ENCODE peak calls at places on chromosomes 6 and 20, in nine cellular contexts. D is heart right ventricle; Z is HCT116; J is PC-9; I is DND-41; G is CD4-positive, CD25-positive, alpha-beta regulatory T cell; O is GM23248; R is OCI-LY7; L is PC-3. A is an unnamed sample.

GRCh38 chr6:107075951-107076381 is 39.3 kb downstream of the BEND3 start:
- DNase-seq in J (no peak), O (peak; percentile 77), D (no peak), I (no peak), Z (no peak), R (peak; percentile 46), G (no peak), L (peak; percentile 11), A (peak; percentile 66)

GRCh38 chr6:24909281-24910216 is 26.2 kb downstream of the RIPOR2 start:
- DNase-seq in R (peak; percentile 69), Z (no peak), O (peak; percentile 34), L (no peak), D (no peak), J (no peak), G (no peak), I (no peak), A (no peak)

GRCh38 chr20:34773726-34774125 is 51.7 kb downstream of the NCOA6 start:
- DNase-seq in R (no peak), G (no peak), I (no peak), Z (no peak), J (no peak), D (no peak), O (no peak), L (no peak), A (no peak)

GRCh38 chr6:112877134-112878100 is 530.3 kb downstream of the RFPL4B start:
- DNase-seq in I (no peak), Z (no peak), O (peak; percentile 86), L (peak; percentile 28), J (no peak), R (no peak), G (no peak), D (no peak), A (no peak)

GRCh38 chr6:170516783-170517616 is 36.1 kb downstream of the PSMB1 start:
- DNase-seq in J (no peak), O (peak; percentile 87), D (peak; percentile 15), Z (peak; percentile 48), R (peak; percentile 74), G (peak; percentile 66), L (peak; percentile 63), I (peak; percentile 32), A (peak; percentile 12)

GRCh38 chr6:82084324-82084920 is 163.1 kb downstream of the IBTK start:
- DNase-seq in Z (no peak), R (no peak), D (no peak), G (no peak), J (no peak), O (no peak), I (no peak), L (no peak), A (no peak)

GRCh38 chr6:26216015-26216885 is 129.0 kb downstream of the HFE start:
- DNase-seq in O (peak; percentile 94), D (peak; percentile 78), I (peak; percentile 90), Z (no peak), R (peak; percentile 98), G (peak; percentile 98), L (peak; percentile 99), J (peak; percentile 95), A (peak; percentile 82)

GRCh38 chr6:14765106-14765505 is 480.8 kb upstream of the JARID2 start:
- DNase-seq in O (peak; percentile 62), L (peak; percentile 49), D (no peak), R (no peak), J (peak; percentile 65), Z (no peak), I (no peak), G (no peak), A (peak; percentile 17)

GRCh38 chr6:22829070-22829469 is 259.7 kb downstream of the HDGFL1 start:
- DNase-seq in R (no peak), O (no peak), J (no peak), I (no peak), L (peak; percentile 46), Z (no peak), G (no peak), D (no peak), A (no peak)

GRCh38 chr20:24389686-24390085 is 79.7 kb upstream of the SYNDIG1 start:
- DNase-seq in O (no peak), R (no peak), L (no peak), G (peak; percentile 84), D (peak; percentile 20), J (no peak), I (peak; percentile 96), Z (no peak), A (no peak)

GRCh38 chr6:153645326-153645725 is 393.7 kb upstream of the OPRM1 start:
- DNase-seq in L (no peak), Z (no peak), I (no peak), R (no peak), G (no peak), D (no peak), O (no peak), J (no peak), A (no peak)

GRCh38 chr6:90610671-90611542 is 24.0 kb upstream of the MAP3K7 start:
- DNase-seq in R (peak; percentile 56), L (no peak), D (peak; percentile 42), I (no peak), J (no peak), O (peak; percentile 51), Z (no peak), G (peak; percentile 37), A (peak; percentile 35)

GRCh38 chr6:88141641-88142298 is 24.4 kb downstream of the CNR1 start:
- DNase-seq in G (peak; percentile 2), I (no peak), D (no peak), L (no peak), Z (no peak), O (no peak), R (peak; percentile 95), J (no peak), A (no peak)

GRCh38 chr6:17768388-17768787 is 61.7 kb upstream of the NUP153 start:
- DNase-seq in R (no peak), L (peak; percentile 29), G (peak; percentile 9), I (peak; percentile 37), J (no peak), O (peak; percentile 38), D (no peak), Z (no peak), A (no peak)

GRCh38 chr20:61435184-61435822 is 183.2 kb downstream of the CDH4 start:
- DNase-seq in G (no peak), L (no peak), D (no peak), I (no peak), R (no peak), O (no peak), J (no peak), Z (no peak), A (no peak)

GRCh38 chr20:13671500-13672288 is 33.0 kb upstream of the TASP1 start:
- DNase-seq in Z (no peak), J (no peak), G (no peak), D (peak; percentile 45), I (no peak), L (peak; percentile 33), R (no peak), O (peak; percentile 94), A (peak; percentile 90)

GRCh38 chr20:35886537-35886936 is 67.8 kb downstream of the SCAND1 start:
- DNase-seq in G (no peak), L (no peak), R (no peak), I (no peak), D (peak; percentile 74), Z (no peak), J (no peak), O (no peak), A (peak; percentile 36)

GRCh38 chr6:147299035-147299434 is 94.8 kb downstream of the STXBP5 start:
- DNase-seq in G (no peak), Z (no peak), I (no peak), J (no peak), D (no peak), L (no peak), O (no peak), R (no peak), A (no peak)
- H3K9me3 ChIP-seq in G (peaks cover 13% of the 10 kb centered on the region), Z (no peaks in the 10 kb centered on the region), I (peaks cover 8% of the 10 kb centered on the region), J (peaks cover 7% of the 10 kb centered on the region), D (peaks cover 5% of the 10 kb centered on the region), L (peaks cover 3% of the 10 kb centered on the region), O (no peaks in the 10 kb centered on the region), R (peaks cover 14% of the 10 kb centered on the region), A (peaks cover 12% of the 10 kb centered on the region)

DNA sequence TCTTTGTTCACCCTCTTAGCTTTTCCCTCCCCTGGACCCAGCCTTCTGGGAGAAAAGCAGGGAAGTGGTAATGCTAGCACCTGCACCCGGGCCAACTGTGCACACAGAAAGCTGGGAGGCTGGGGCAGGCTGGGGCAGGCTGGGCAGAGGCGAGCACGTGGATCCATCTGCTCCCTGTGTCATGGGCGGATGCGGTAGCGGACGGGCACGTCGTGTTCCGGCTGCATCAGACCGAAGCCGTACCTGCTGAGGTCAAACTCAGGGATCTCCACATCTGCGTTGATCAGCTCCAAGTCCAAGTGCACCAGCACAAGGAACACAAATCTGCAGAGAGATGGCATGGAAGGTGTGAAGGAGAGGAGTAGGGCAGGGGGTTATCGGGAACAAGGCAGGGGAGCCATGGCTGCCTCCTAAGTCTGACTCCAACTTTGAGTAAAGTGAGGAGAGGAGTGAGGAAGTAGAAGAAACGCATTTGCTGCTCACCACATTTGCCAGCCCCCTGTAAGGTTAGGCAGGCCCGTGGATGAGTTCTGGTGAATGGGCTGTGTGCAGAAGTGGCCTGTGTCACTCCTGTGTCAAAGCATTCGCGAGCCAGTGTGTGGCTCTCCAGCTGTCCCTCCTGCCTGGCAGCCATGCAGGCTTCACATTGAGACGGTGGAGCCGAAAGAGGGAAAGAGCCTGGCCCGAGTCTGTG is 25.4 kb upstream of the KCNB1 start:
- DNase-seq in Z (no peak), D (no peak), J (no peak), O (no peak), G (no peak), R (no peak), L (no peak), I (no peak), A (no peak)
- H3K4me3 ChIP-seq in Z (no peak overlapping the region), D (no peak overlapping the region), J (no peak overlapping the region), O (no peak overlapping the region), G (no peak overlapping the region), R (no peak overlapping the region), L (peak overlapping the region; percentile 23), I (no peak overlapping the region), A (no peak overlapping the region)

GRCh38 chr20:56187791-56188190 is 60.7 kb upstream of the MC3R start:
- DNase-seq in Z (no peak), L (peak; percentile 59), G (no peak), D (no peak), R (no peak), J (no peak), O (peak; percentile 24), I (peak; percentile 6), A (no peak)
- H3K9me3 ChIP-seq in Z (no peaks in the 10 kb centered on the region), L (no peaks in the 10 kb centered on the region), G (no peaks in the 10 kb centered on the region), D (no peaks in the 10 kb centered on the region), R (no peaks in the 10 kb centered on the region), J (no peaks in the 10 kb centered on the region), O (no peaks in the 10 kb centered on the region), I (no peaks in the 10 kb centered on the region), A (no peaks in the 10 kb centered on the region)

GRCh38 chr6:108666656-108667260 is 106.0 kb downstream of the FOXO3 start:
- DNase-seq in O (no peak), L (no peak), J (no peak), G (no peak), D (no peak), R (no peak), Z (no peak), I (no peak), A (no peak)

GRCh38 chr6:108671790-108672189 is 111.1 kb downstream of the FOXO3 start:
- DNase-seq in J (no peak), R (no peak), D (no peak), L (no peak), Z (no peak), I (no peak), G (no peak), O (no peak), A (no peak)

GRCh38 chr6:108667984-108668383 is 107.3 kb downstream of the FOXO3 start:
- DNase-seq in G (no peak), O (no peak), D (no peak), I (no peak), Z (no peak), J (no peak), L (no peak), R (no peak), A (no peak)

GRCh38 chr6:108671175-108671574 is 110.5 kb downstream of the FOXO3 start:
- DNase-seq in R (no peak), I (no peak), D (no peak), J (no peak), O (no peak), Z (no peak), L (no peak), G (no peak), A (no peak)

GRCh38 chr6:108669673-108670072 is 109.0 kb downstream of the FOXO3 start:
- DNase-seq in O (no peak), L (no peak), D (no peak), G (no peak), Z (no peak), I (no peak), J (no peak), R (no peak), A (no peak)
- H3K4me3 ChIP-seq in O (no peak overlapping the region), L (no peak overlapping the region), D (no peak overlapping the region), G (no peak overlapping the region), Z (no peak overlapping the region), I (no peak overlapping the region), J (no peak overlapping the region), R (no peak overlapping the region), A (no peak overlapping the region)

A was measured in MG63.